ENCODE peak calls at places on chromosome 11, in eight cellular contexts. K is uterus, U is Caco-2, D is cardiac muscle cell, Q is psoas muscle, Z is body of pancreas, O is WERI-Rb-1, A is AG10803. B is an unnamed sample.

GRCh38 chr11:56611174-56611573 is 3.5 kb downstream of the OR5M1 start:
- DNase-seq in Z (no peak), Q (no peak), D (no peak), U (no peak), K (no peak), A (no peak), O (no peak), B (no peak)

GRCh38 chr11:30023037-30023436 is 6.2 kb upstream of the KCNA4 start:
- DNase-seq in K (no peak), D (peak; percentile 38), A (no peak), Q (no peak), U (no peak), O (no peak), Z (no peak), B (no peak)

GRCh38 chr11:77968337-77968736 is 26.1 kb downstream of the INTS4 start:
- DNase-seq in Q (no peak), U (no peak), K (no peak), D (no peak), Z (no peak), O (no peak), A (no peak), B (no peak)

GRCh38 chr11:11349870-11350325 is 3.2 kb downstream of the CSNK2A3 start:
- DNase-seq in A (peak; percentile 59), O (no peak), U (no peak), K (no peak), Q (no peak), D (no peak), Z (no peak), B (peak; percentile 47)

GRCh38 chr11:77379917-77380316 is 78.4 kb upstream of the GDPD4 start:
- DNase-seq in O (no peak), Z (no peak), U (no peak), K (no peak), A (no peak), D (no peak), Q (no peak), B (no peak)

GRCh38 chr11:11798586-11799438 is 43.0 kb upstream of the USP47 start:
- DNase-seq in D (peak; percentile 86), O (peak; percentile 76), K (peak; percentile 82), Z (peak; percentile 85), A (peak; percentile 71), U (peak; percentile 89), Q (peak; percentile 90), B (peak; percentile 56)

GRCh38 chr11:57359896-57360690 is 20.9 kb downstream of the PRG3 start:
- DNase-seq in D (no peak), Z (peak; percentile 51), O (no peak), A (no peak), K (no peak), U (peak; percentile 59), Q (no peak), B (no peak)

GRCh38 chr11:66317322-66317765 is 500 bp upstream of the CD248 start:
- DNase-seq in Z (no peak), D (peak; percentile 36), O (no peak), Q (peak; percentile 70), A (peak; percentile 76), U (no peak), K (peak; percentile 65), B (peak; percentile 89)

GRCh38 chr11:17015639-17016125 is 1.5 kb upstream of the PLEKHA7 start:
- DNase-seq in U (no peak), A (peak; percentile 45), Q (no peak), Z (peak; percentile 66), O (no peak), D (no peak), K (no peak), B (no peak)

GRCh38 chr11:57321996-57322880 is 2.5 kb downstream of the TNKS1BP1 start:
- DNase-seq in D (peak; percentile 62), O (peak; percentile 42), A (peak; percentile 99), U (peak; percentile 59), Z (peak; percentile 96), Q (peak; percentile 94), K (peak; percentile 94), B (peak; percentile 96)

GRCh38 chr11:99893803-99894202 is 793.3 kb upstream of the ARHGAP42 start:
- DNase-seq in A (no peak), D (no peak), Z (no peak), K (no peak), O (no peak), U (no peak), Q (no peak), B (no peak)

GRCh38 chr11:2378527-2379210 is 1.6 kb downstream of the CD81 start:
- DNase-seq in D (no peak), U (no peak), O (no peak), Z (no peak), A (peak; percentile 89), K (peak; percentile 58), Q (peak; percentile 72), B (peak; percentile 48)

GRCh38 chr11:59173964-59174663 is 2.2 kb downstream of the DTX4 start:
- DNase-seq in Q (no peak), D (no peak), U (peak; percentile 94), A (peak; percentile 19), K (peak; percentile 28), Z (peak; percentile 73), O (no peak), B (peak; percentile 54)
- H3K4me3 ChIP-seq in Q (peak overlapping the region; percentile 72), D (no peak overlapping the region), U (peak overlapping the region; percentile 52), A (no peak overlapping the region), K (peak overlapping the region; percentile 86), Z (no peak overlapping the region), O (no peak overlapping the region), B (peak overlapping the region; percentile 70)

GRCh38 chr11:118688851-118689502 is 9.5 kb upstream of the TREH start:
- DNase-seq in U (no peak), A (no peak), O (no peak), K (no peak), Z (no peak), D (no peak), Q (peak; percentile 54), B (no peak)

GRCh38 chr11:118689852-118690552 is 10.6 kb upstream of the TREH start:
- DNase-seq in A (peak; percentile 96), O (peak; percentile 97), U (peak; percentile 96), K (peak; percentile 82), Z (peak; percentile 91), Q (peak; percentile 96), D (peak; percentile 91), B (peak; percentile 93)

GRCh38 chr11:118690553-118691304 is 11.3 kb upstream of the TREH start:
- DNase-seq in A (no peak), U (no peak), Z (no peak), K (no peak), O (no peak), Q (no peak), D (no peak), B (no peak)

GRCh38 chr11:118687906-118688305 is 8.5 kb upstream of the TREH start:
- DNase-seq in K (no peak), O (no peak), U (no peak), Z (no peak), Q (no peak), A (no peak), D (no peak), B (no peak)

GRCh38 chr11:118689503-118689851 is 10.0 kb upstream of the TREH start:
- DNase-seq in Q (no peak), K (peak; percentile 20), A (no peak), O (no peak), Z (no peak), D (no peak), U (no peak), B (no peak)
- H3K4me3 ChIP-seq in Q (peak overlapping the region; percentile 69), K (no peak overlapping the region), A (peak overlapping the region; percentile 50), O (no peak overlapping the region), Z (no peak overlapping the region), D (no peak overlapping the region), U (no peak overlapping the region), B (no peak overlapping the region)

GRCh38 chr11:72780291-72781062 is 13.4 kb downstream of the STARD10 start:
- DNase-seq in O (no peak), K (no peak), A (no peak), Z (no peak), U (no peak), Q (no peak), D (no peak), B (no peak)
- H3K4me3 ChIP-seq in O (peak overlapping the region; percentile 45), K (peak overlapping the region; percentile 74), A (peak overlapping the region; percentile 46), Z (peak overlapping the region; percentile 96), U (peak overlapping the region; percentile 88), Q (peak overlapping the region; percentile 75), D (peak overlapping the region; percentile 75), B (no peak overlapping the region)

GRCh38 chr11:115446214-115446613 is 58.0 kb downstream of the CADM1 start:
- DNase-seq in D (no peak), O (no peak), A (no peak), Q (no peak), Z (no peak), K (no peak), U (no peak), B (no peak)
- H3K4me3 ChIP-seq in D (no peak overlapping the region), O (no peak overlapping the region), A (no peak overlapping the region), Q (no peak overlapping the region), Z (no peak overlapping the region), K (no peak overlapping the region), U (no peak overlapping the region), B (no peak overlapping the region)

GRCh38 chr11:44944853-44945235 is 5.8 kb downstream of the TP53I11 start:
- DNase-seq in O (no peak), A (no peak), D (no peak), Z (no peak), Q (no peak), K (no peak), U (no peak), B (no peak)

GRCh38 chr11:44942029-44942710 is 8.5 kb downstream of the TP53I11 start:
- DNase-seq in Q (no peak), A (no peak), U (no peak), Z (no peak), D (no peak), K (no peak), O (no peak), B (no peak)

GRCh38 chr11:44944181-44944852 is 6.4 kb downstream of the TP53I11 start:
- DNase-seq in A (no peak), O (no peak), Q (peak; percentile 38), D (no peak), K (no peak), U (no peak), Z (no peak), B (no peak)

GRCh38 chr11:44943118-44943517 is 7.6 kb downstream of the TP53I11 start:
- DNase-seq in Q (peak; percentile 49), A (no peak), U (no peak), D (no peak), K (no peak), O (no peak), Z (no peak), B (no peak)

DNA sequence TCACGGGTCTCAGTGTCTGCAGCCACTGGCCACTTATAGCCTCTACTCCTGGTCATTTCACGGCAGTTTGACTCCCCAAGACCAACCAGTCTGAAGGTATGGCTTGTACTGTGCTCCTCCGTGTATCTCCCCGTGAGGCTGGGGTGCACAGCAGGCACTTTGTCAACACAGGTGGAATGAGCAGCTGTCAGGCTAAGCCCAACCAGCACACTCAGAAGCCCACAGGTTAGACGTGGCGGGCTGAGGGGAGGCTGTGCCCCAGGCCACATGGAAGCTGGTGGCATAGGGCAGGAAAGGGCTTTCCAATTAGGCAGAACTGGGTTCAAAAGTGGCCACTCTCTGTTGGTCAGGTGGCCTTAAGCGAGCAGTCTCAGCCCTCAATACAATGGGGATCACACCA is 7.0 kb downstream of the TP53I11 start:
- DNase-seq in D (no peak), Z (peak; percentile 60), K (no peak), U (no peak), O (no peak), A (no peak), Q (no peak), B (no peak)
- H3K4me3 ChIP-seq in D (no peak overlapping the region), Z (no peak overlapping the region), K (no peak overlapping the region), U (no peak overlapping the region), O (no peak overlapping the region), A (no peak overlapping the region), Q (no peak overlapping the region), B (no peak overlapping the region)